ENCODE peak calls at places on chromosome X, in four cellular contexts. G is K562, F is H1, H is GM12878. V is an unnamed sample.

GRCh38 chrX:140501321-140501720 is 3.5 kb downstream of the SOX3 start:
- DNase-seq in G (no peak), F (peak; percentile 54), H (no peak), V (no peak)

GRCh38 chrX:68883800-68884199 is 55.0 kb downstream of the EFNB1 start:
- DNase-seq in H (no peak), G (no peak), F (no peak), V (no peak)

GRCh38 chrX:85031505-85031904 is 27.8 kb downstream of the APOOL start:
- DNase-seq in F (no peak), G (no peak), H (no peak), V (no peak)

GRCh38 chrX:123339201-123339905 is 155.3 kb downstream of the GRIA3 start:
- DNase-seq in G (no peak), F (no peak), H (no peak), V (no peak)

GRCh38 chrX:19888419-19888879 is 1.0 kb upstream of the SH3KBP1 start:
- DNase-seq in F (no peak), H (no peak), G (peak; percentile 24), V (peak; percentile 78)

GRCh38 chrX:16699389-16699788 is 13.1 kb downstream of the CTPS2 start:
- DNase-seq in G (no peak), F (no peak), H (no peak), V (no peak)

GRCh38 chrX:138897621-138898492 is 186.3 kb upstream of the FGF13 start:
- DNase-seq in H (no peak), F (no peak), G (no peak), V (no peak)

GRCh38 chrX:47484885-47485284 is 1.9 kb upstream of the ZNF41 start:
- DNase-seq in F (no peak), G (no peak), H (no peak), V (no peak)

GRCh38 chrX:103727115-103727514 is 16.4 kb downstream of the TMEM31 start:
- DNase-seq in H (no peak), F (no peak), G (no peak), V (no peak)
- TF ChIP-seq POLR2AphosphoS5 in H (no peak), F (no peak), G (no peak), V (no peak)

GRCh38 chrX:40260123-40260751 is 162.5 kb upstream of the BCOR start:
- DNase-seq in H (no peak), G (peak; percentile 34), F (no peak), V (no peak)

GRCh38 chrX:40266490-40267333 is 169.0 kb upstream of the BCOR start:
- DNase-seq in F (peak; percentile 72), G (peak; percentile 77), H (no peak), V (peak; percentile 23)

GRCh38 chrX:40261955-40262596 is 164.3 kb upstream of the BCOR start:
- DNase-seq in H (no peak), F (no peak), G (peak; percentile 58), V (no peak)

GRCh38 chrX:40258909-40259308 is 161.2 kb upstream of the BCOR start:
- DNase-seq in G (no peak), F (no peak), H (no peak), V (no peak)

DNA sequence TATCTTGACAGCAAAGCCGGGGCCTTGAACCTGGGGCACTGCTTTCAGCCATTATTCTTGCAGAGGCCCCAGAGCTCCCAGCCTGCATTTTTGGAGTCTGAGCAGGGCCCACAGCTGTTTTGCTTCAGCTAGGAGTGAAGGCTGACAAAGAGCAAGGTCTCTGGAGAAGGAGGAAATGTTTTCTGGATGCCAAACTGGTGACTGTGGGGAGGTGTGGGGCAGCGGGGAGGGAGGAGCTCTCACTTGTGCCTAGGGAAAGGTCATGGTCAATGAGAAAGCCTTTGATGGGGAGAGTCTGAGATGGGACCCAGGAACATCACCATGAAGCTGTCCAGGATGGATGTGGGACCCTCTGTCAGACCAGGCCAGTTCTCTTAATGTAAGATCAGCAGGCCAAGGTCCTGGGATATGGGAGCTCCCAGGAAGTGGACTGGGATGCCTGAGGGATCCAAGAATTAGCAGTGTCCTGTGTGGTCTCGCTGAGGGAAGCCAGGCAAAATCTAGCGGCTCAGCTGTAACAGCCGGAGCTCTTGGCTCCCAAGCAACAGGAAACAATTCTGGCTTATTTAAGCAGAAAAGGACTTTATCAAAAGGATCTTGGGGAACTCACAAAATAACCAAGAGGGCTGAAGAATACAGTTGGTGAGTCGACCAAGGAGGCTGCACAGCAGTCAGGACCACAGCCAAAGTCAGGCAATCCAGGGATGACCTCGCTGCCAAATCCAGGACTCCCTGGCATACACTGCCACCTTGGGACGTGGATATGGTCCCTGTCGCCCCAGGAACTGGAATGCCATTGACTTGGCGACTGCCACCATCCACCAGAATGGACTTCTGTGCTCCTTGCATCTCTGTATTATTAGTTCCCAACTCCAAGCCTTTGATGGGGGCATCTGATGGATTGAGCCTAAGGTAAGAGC is 165.1 kb upstream of the BCOR start:
- DNase-seq in H (no peak), F (no peak), G (no peak), V (peak; percentile 8)
- TF ChIP-seq ATF2 in H (no peak), F (no peak), G (no peak), V (no peak)

GRCh38 chrX:41655631-41656030 is 33.1 kb upstream of the GPR34 start:
- DNase-seq in F (no peak), G (no peak), H (no peak), V (no peak)

GRCh38 chrX:41653125-41653524 is 35.6 kb upstream of the GPR34 start:
- DNase-seq in G (no peak), F (no peak), H (no peak), V (no peak)

GRCh38 chrX:41655101-41655500 is 33.7 kb upstream of the GPR34 start:
- DNase-seq in F (no peak), H (no peak), G (no peak), V (no peak)
- TF ChIP-seq POLR2AphosphoS5 in F (no peak), H (no peak), G (no peak), V (no peak)

DNA sequence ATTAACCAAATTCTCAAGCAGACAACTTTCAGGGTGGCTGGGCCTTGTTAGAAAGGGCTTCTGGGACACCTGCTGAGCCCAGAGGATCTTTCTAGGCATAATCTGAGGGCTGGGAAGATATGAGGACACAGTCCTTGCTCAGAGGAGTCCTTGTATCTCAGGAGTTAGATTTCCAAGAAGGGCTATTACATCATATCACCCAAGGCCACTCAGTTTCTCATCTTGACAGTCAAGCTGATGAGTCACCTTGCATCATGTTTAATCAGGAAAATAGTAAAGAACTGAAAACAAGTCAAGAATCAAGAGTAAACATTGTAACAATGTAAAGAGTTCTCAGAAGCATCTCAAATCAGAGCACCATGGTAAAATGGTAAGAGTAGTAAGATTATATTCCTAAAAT is 4.0 kb downstream of the PCYT1B start:
- DNase-seq in G (peak; percentile 49), H (no peak), F (no peak), V (no peak)
- TF ChIP-seq ATF2 in G (no peak), H (no peak), F (no peak), V (no peak)

DNA sequence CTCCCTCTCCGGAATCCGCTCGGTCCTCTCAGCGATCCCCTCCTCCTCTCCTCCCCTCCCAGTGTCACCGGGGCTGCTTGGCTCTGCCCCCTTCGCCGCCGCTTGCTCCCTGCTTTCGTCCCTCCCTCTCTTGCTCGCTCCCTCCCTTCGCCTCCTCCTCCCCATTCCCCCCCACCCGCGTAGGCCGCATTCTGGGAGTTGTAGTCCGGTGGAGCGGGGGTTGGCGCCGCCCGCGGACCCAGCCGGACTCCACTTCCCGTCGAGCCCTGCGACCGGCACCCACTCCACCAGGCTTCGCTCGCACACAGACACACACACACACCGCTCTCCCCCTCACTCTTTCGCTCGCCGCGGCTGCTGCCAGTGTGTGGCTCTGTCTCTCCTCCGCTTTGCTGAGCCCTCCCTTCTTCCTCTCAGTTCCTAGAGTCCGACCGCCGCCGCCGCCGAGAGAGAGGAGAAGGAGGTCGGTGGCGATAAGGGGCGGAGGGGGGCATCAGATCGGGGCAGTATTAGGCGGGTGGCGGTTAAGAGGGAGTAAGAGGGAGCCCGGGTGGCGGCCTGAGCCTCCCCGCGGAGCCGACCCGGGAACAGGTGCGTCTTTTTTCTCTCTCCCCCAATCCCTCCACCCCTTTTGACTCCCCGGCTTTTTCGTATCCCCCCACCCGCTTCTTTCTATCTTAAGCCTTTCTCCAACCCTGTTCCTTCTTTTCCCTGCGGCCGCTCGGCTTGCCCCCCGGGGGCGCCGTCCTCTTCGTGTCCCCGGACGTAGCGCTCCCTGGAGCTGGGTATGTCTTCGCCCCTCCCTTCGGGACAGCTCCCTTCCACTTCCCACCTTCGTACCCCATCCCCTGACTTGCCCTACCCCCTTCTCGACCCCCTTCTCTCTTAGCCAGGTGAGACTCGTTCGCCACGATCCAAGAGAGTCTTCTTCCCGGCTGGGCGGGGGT is at the start of gene BCORL1:
- DNase-seq in H (peak; percentile 66), F (peak; percentile 64), G (peak; percentile 95), V (peak; percentile 75)
- TF ChIP-seq POLR2AphosphoS5 in H (peak; percentile 83), F (peak; percentile 54), G (peak; percentile 91), V (peak; percentile 81)

V was measured in HepG2.